ENCODE peak calls at places on chromosomes 5 and 9, in six cellular contexts. R is coronary artery, U is A673, S is BE2C, Y is MM.1S, X is tibial artery. I is an unnamed sample.

GRCh38 chr9:97398999-97399758 is 12.7 kb upstream of the TDRD7 start:
- DNase-seq in Y (peak; percentile 62), U (peak; percentile 58), R (no peak), X (peak; percentile 35), S (peak; percentile 79), I (no peak)

GRCh38 chr9:72396247-72397091 is 31.5 kb upstream of the ZFAND5 start:
- DNase-seq in X (no peak), R (no peak), U (peak; percentile 7), S (no peak), Y (no peak), I (no peak)

GRCh38 chr5:55594636-55595035 is 59.9 kb upstream of the PLPP1 start:
- DNase-seq in U (no peak), R (no peak), Y (no peak), X (no peak), S (no peak), I (no peak)

GRCh38 chr5:84274585-84275468 is 109.9 kb downstream of the EDIL3 start:
- DNase-seq in X (peak; percentile 28), R (no peak), Y (peak; percentile 34), S (peak; percentile 60), U (peak; percentile 47), I (no peak)

GRCh38 chr5:159478950-159479349 is 148.7 kb upstream of the IL12B start:
- DNase-seq in Y (peak; percentile 80), S (no peak), R (no peak), X (no peak), U (no peak), I (no peak)

GRCh38 chr5:14171621-14172020 is 28.5 kb downstream of the TRIO start:
- DNase-seq in U (no peak), X (no peak), S (no peak), Y (no peak), R (no peak), I (no peak)

GRCh38 chr5:10792336-10792735 is 31.3 kb upstream of the DAP start:
- DNase-seq in Y (no peak), X (no peak), U (no peak), S (no peak), R (no peak), I (no peak)

GRCh38 chr5:175816348-175816747 is 55.0 kb upstream of the CPLX2 start:
- DNase-seq in S (no peak), R (no peak), Y (no peak), U (no peak), X (no peak), I (no peak)

GRCh38 chr9:23088932-23089364 is 642.3 kb downstream of the DMRTA1 start:
- DNase-seq in U (peak; percentile 0), R (no peak), S (no peak), X (no peak), Y (no peak), I (no peak)

GRCh38 chr9:136484153-136485048 is 1.6 kb upstream of the SEC16A start:
- DNase-seq in Y (no peak), U (no peak), S (no peak), R (no peak), X (peak; percentile 33), I (no peak)
- H3K4me3 ChIP-seq in Y (peak overlapping the region; percentile 87), U (peak overlapping the region; percentile 59), S (peak overlapping the region; percentile 67), R (peak overlapping the region; percentile 73), X (peak overlapping the region; percentile 54), I (peak overlapping the region; percentile 68)

DNA sequence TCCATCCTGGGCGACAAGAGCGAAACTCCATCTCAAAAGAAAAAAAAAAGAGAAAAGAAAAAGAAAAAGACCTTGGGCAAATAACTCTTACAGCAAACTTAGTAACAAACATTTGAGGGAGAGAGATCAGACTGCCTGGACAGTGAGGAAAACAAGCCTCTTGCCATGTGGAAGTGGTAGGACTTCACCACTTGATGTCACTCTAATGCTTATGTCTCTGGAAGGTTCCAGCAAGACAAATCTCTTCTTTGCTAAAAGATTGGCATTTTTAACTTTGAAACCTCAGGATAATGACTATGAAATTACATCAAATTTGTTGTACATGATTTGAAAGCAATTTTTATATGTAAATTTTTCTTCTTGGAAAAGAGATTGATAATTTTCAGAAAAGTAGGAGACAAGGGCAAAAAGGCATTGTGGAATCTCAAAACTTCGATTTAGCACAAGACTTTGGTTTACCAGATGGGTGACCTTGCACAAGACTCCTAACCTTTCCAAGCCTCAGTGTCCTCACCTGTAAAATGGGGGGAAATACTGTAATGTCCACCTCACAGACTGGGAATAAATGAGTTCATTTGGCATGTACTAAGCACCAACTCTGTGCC is 5.4 kb downstream of the ACTL7B start:
- DNase-seq in X (no peak), U (peak; percentile 15), Y (no peak), S (no peak), R (no peak), I (no peak)
- TF ChIP-seq CTCF in X (no peak), U (peak; percentile 53), Y (no peak), S (peak; percentile 32), R (no peak), I (peak; percentile 46)

GRCh38 chr5:131265318-131265803 is 1.5 kb downstream of the CDC42SE2 start:
- DNase-seq in R (no peak), S (no peak), U (peak; percentile 45), Y (peak; percentile 57), X (no peak), I (no peak)
- H3K4me3 ChIP-seq in R (peak overlapping the region; percentile 86), S (peak overlapping the region; percentile 88), U (peak overlapping the region; percentile 97), Y (peak overlapping the region; percentile 85), X (peak overlapping the region; percentile 91), I (peak overlapping the region; percentile 97)

DNA sequence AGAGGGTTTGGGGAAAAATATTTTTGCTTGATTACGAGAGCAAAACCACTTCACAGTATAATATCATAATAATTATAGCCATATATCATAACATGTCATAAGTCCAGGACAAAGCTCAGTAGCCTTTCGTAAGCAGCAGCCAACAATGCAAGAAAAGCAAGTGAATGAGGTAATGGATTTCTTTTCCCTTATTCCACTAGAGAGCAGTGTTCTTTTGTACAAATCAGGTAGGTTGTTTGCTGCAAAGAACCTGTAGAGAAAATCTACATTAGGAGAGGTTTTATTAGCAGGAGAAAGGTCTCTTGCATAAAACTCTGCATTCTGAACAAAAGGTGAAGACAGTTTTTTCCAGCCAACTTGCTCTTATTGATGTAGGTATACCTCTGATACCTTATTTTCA is 1033.4 kb downstream of the TLE4 start:
- DNase-seq in S (no peak), Y (no peak), U (peak; percentile 44), R (no peak), X (no peak), I (no peak)
- TF ChIP-seq CTCF in S (peak; percentile 62), Y (no peak), U (peak; percentile 50), R (no peak), X (peak; percentile 23), I (no peak)

GRCh38 chr5:5025774-5026406 is 114.2 kb upstream of the ADAMTS16 start:
- DNase-seq in R (no peak), U (peak; percentile 3), X (no peak), Y (peak; percentile 69), S (peak; percentile 18), I (no peak)
- H3K4me3 ChIP-seq in R (no peak overlapping the region), U (no peak overlapping the region), X (no peak overlapping the region), Y (peak overlapping the region; percentile 11), S (peak overlapping the region; percentile 56), I (no peak overlapping the region)

I was measured in GM12864.